ENCODE peak calls at places on chromosomes 2 and 18, in four cellular contexts. G, X, A and W are unnamed samples.

GRCh38 chr2:236499691-236500573 is 69.7 kb upstream of the ACKR3 start:
- DNase-seq in G (no peak), A (no peak), X (no peak), W (no peak)

GRCh38 chr2:38505779-38506178 is 96.9 kb downstream of the HNRNPLL start:
- DNase-seq in X (peak), G (no peak), A (no peak), W (no peak)

GRCh38 chr2:135742307-135742838 is 718 bp downstream of the UBXN4 start:
- DNase-seq in X (peak), A (peak), G (peak), W (peak)

GRCh38 chr2:164109006-164109405 is 373.2 kb upstream of the FIGN start:
- DNase-seq in G (no peak), A (no peak), X (no peak), W (no peak)

GRCh38 chr2:6254446-6254845 is 562.3 kb downstream of the SOX11 start:
- DNase-seq in G (no peak), X (no peak), A (no peak), W (no peak)

GRCh38 chr2:54634012-54634411 is 89.5 kb upstream of the EML6 start:
- DNase-seq in A (no peak), G (no peak), X (peak), W (no peak)

GRCh38 chr2:157107877-157108276 is 149.6 kb upstream of the GALNT5 start:
- DNase-seq in A (no peak), G (no peak), X (peak), W (no peak)

GRCh38 chr2:237729681-237730475 is 68.7 kb upstream of the RBM44 start:
- DNase-seq in X (no peak), A (no peak), G (no peak), W (no peak)

GRCh38 chr2:96152301-96153165 is 7.3 kb upstream of the DUSP2 start:
- DNase-seq in A (peak), X (no peak), G (no peak), W (no peak)

GRCh38 chr2:41892486-41892885 is 155.3 kb upstream of the PKDCC start:
- DNase-seq in X (no peak), G (no peak), A (no peak), W (no peak)

GRCh38 chr2:98445708-98446577 is 1.3 kb downstream of the INPP4A start:
- DNase-seq in X (peak), G (no peak), A (peak), W (peak)

GRCh38 chr2:219362524-219363164 is 25.1 kb downstream of the DNPEP start:
- DNase-seq in A (no peak), X (peak), G (no peak), W (no peak)

GRCh38 chr2:29420999-29421856 is 306.0 kb downstream of the CLIP4 start:
- DNase-seq in G (no peak), X (peak), A (no peak), W (no peak)

GRCh38 chr2:6866239-6866745 is 585 bp upstream of the CMPK2 start:
- DNase-seq in A (peak), G (peak), X (peak), W (peak)

GRCh38 chr18:9017170-9017899 is 85.2 kb upstream of the NDUFV2 start:
- DNase-seq in A (peak), G (peak), X (peak), W (no peak)

GRCh38 chr2:134491796-134492441 is 226.9 kb downstream of the TMEM163 start:
- DNase-seq in G (no peak), X (no peak), A (no peak), W (no peak)

GRCh38 chr2:40043641-40044040 is 264.6 kb upstream of the THUMPD2 start:
- DNase-seq in A (no peak), X (no peak), G (no peak), W (no peak)

GRCh38 chr2:212037062-212037461 is 501.5 kb downstream of the ERBB4 start:
- DNase-seq in G (no peak), X (no peak), A (no peak), W (no peak)

GRCh38 chr18:3319399-3319798 is 57.5 kb downstream of the MYL12B start:
- DNase-seq in X (peak), G (no peak), A (no peak), W (no peak)

GRCh38 chr2:3297523-3297922 is 80.1 kb downstream of the EIPR1 start:
- DNase-seq in A (no peak), X (no peak), G (no peak), W (no peak)

GRCh38 chr18:37565985-37566478 is 434 bp upstream of the CELF4 start:
- DNase-seq in G (peak), A (no peak), X (no peak), W (no peak)

GRCh38 chr2:140344842-140345241 is 1564.7 kb upstream of the NXPH2 start:
- DNase-seq in A (no peak), X (no peak), G (no peak), W (no peak)

GRCh38 chr2:215441560-215442391 is 5.9 kb upstream of the FN1 start:
- DNase-seq in X (no peak), G (no peak), A (no peak), W (no peak)

GRCh38 chr2:161915121-161915520 is 158.9 kb downstream of the DPP4 start:
- DNase-seq in G (no peak), A (no peak), X (no peak), W (no peak)

GRCh38 chr2:128573531-128573930 is 254.9 kb upstream of the HS6ST1 start:
- DNase-seq in A (no peak), X (no peak), G (no peak), W (no peak)

GRCh38 chr2:227703961-227704360 is 13.9 kb downstream of the SLC19A3 start:
- DNase-seq in A (no peak), X (no peak), G (no peak), W (no peak)

GRCh38 chr2:67876176-67876575 is 186.6 kb downstream of the C1D start:
- DNase-seq in A (no peak), X (no peak), G (no peak), W (no peak)

GRCh38 chr2:19863303-19864041 is 38.3 kb downstream of the TTC32 start:
- DNase-seq in X (peak), G (peak), A (peak), W (peak)

GRCh38 chr18:7084080-7084765 is 33.4 kb downstream of the LAMA1 start:
- DNase-seq in X (peak), A (no peak), G (no peak), W (no peak)

GRCh38 chr2:151381266-151381665 is 23.9 kb downstream of the TNFAIP6 start:
- DNase-seq in X (no peak), A (no peak), G (no peak), W (no peak)

GRCh38 chr18:25862881-25863600 is 227.4 kb downstream of the SS18 start:
- DNase-seq in X (no peak), A (no peak), G (no peak), W (no peak)

GRCh38 chr18:79580481-79581171 is 99.0 kb upstream of the CTDP1 start:
- DNase-seq in A (no peak), G (no peak), X (no peak), W (no peak)

GRCh38 chr18:12860530-12860929 is 23.5 kb downstream of the PTPN2 start:
- DNase-seq in G (no peak), X (no peak), A (no peak), W (no peak)

GRCh38 chr2:229489016-229489415 is 217.9 kb upstream of the PID1 start:
- DNase-seq in X (no peak), A (no peak), G (no peak), W (no peak)

GRCh38 chr2:96325038-96325883 is at the start of gene ITPRIPL1:
- DNase-seq in A (peak), X (peak), G (peak), W (peak)

GRCh38 chr2:239326831-239327535 is 73.8 kb downstream of the HDAC4 start:
- DNase-seq in X (peak), G (no peak), A (peak), W (no peak)

GRCh38 chr2:118003396-118003824 is 10.5 kb downstream of the CCDC93 start:
- DNase-seq in G (peak), A (peak), X (peak), W (peak)

GRCh38 chr2:159933040-159933726 is 129.2 kb downstream of the PLA2R1 start:
- DNase-seq in G (no peak), X (no peak), A (no peak), W (no peak)